ENCODE peak calls at places on chromosomes 2 and 18, in ten cellular contexts. One of them, this sample, is unnamed.

GRCh38 chr2:127387655-127388422 is at the start of gene MAP3K2:
- DNase-seq in Panc1: no peak
- DNase-seq in transverse colon: peak; percentile 97
- DNase-seq in endothelial cell of umbilical vein: peak; percentile 91
- DNase-seq in breast epithelium: peak; percentile 91
- DNase-seq in spleen: peak; percentile 98
- DNase-seq in sigmoid colon: peak; percentile 97
- DNase-seq in HCT116: peak; percentile 72
- DNase-seq in SK-N-SH: peak; percentile 100
- DNase-seq in HL-60: peak; percentile 88
- DNase-seq in this sample: peak; percentile 97

GRCh38 chr2:129180124-129180716 is 799.2 kb upstream of the RAB6C start:
- DNase-seq in HL-60: no peak
- DNase-seq in sigmoid colon: no peak
- DNase-seq in transverse colon: no peak
- DNase-seq in HCT116: no peak
- DNase-seq in endothelial cell of umbilical vein: no peak
- DNase-seq in SK-N-SH: no peak
- DNase-seq in breast epithelium: no peak
- DNase-seq in Panc1: no peak
- DNase-seq in spleen: no peak
- DNase-seq in this sample: no peak

GRCh38 chr2:85143463-85144082 is 10.4 kb downstream of the TCF7L1 start:
- DNase-seq in sigmoid colon: no peak
- DNase-seq in HCT116: no peak
- DNase-seq in spleen: no peak
- DNase-seq in SK-N-SH: no peak
- DNase-seq in endothelial cell of umbilical vein: no peak
- DNase-seq in breast epithelium: no peak
- DNase-seq in HL-60: no peak
- DNase-seq in Panc1: no peak
- DNase-seq in transverse colon: no peak
- DNase-seq in this sample: no peak

GRCh38 chr2:236680461-236680860 is 110.8 kb downstream of the ACKR3 start:
- DNase-seq in Panc1: no peak
- DNase-seq in endothelial cell of umbilical vein: no peak
- DNase-seq in spleen: no peak
- DNase-seq in sigmoid colon: no peak
- DNase-seq in SK-N-SH: no peak
- DNase-seq in HCT116: no peak
- DNase-seq in HL-60: no peak
- DNase-seq in transverse colon: no peak
- DNase-seq in breast epithelium: no peak
- DNase-seq in this sample: no peak

GRCh38 chr2:201888476-201888875 is 82.1 kb downstream of the CDK15 start:
- DNase-seq in HL-60: no peak
- DNase-seq in SK-N-SH: no peak
- DNase-seq in Panc1: no peak
- DNase-seq in sigmoid colon: no peak
- DNase-seq in endothelial cell of umbilical vein: peak; percentile 14
- DNase-seq in HCT116: no peak
- DNase-seq in transverse colon: no peak
- DNase-seq in breast epithelium: no peak
- DNase-seq in spleen: no peak
- DNase-seq in this sample: no peak

GRCh38 chr2:73069041-73069854 is 2.3 kb downstream of the SFXN5 start:
- DNase-seq in Panc1: no peak
- DNase-seq in spleen: peak; percentile 61
- DNase-seq in HL-60: peak; percentile 57
- DNase-seq in SK-N-SH: no peak
- DNase-seq in transverse colon: no peak
- DNase-seq in sigmoid colon: no peak
- DNase-seq in endothelial cell of umbilical vein: no peak
- DNase-seq in breast epithelium: no peak
- DNase-seq in HCT116: no peak
- DNase-seq in this sample: no peak

GRCh38 chr18:8516391-8517250 is 92.6 kb upstream of the RAB12 start:
- DNase-seq in SK-N-SH: no peak
- DNase-seq in transverse colon: no peak
- DNase-seq in endothelial cell of umbilical vein: no peak
- DNase-seq in breast epithelium: no peak
- DNase-seq in HL-60: no peak
- DNase-seq in Panc1: no peak
- DNase-seq in spleen: no peak
- DNase-seq in sigmoid colon: peak; percentile 37
- DNase-seq in HCT116: no peak
- DNase-seq in this sample: no peak

GRCh38 chr2:121664086-121664485 is 14.8 kb upstream of the CLASP1 start:
- DNase-seq in transverse colon: no peak
- DNase-seq in Panc1: no peak
- DNase-seq in spleen: no peak
- DNase-seq in HCT116: no peak
- DNase-seq in HL-60: no peak
- DNase-seq in endothelial cell of umbilical vein: no peak
- DNase-seq in SK-N-SH: no peak
- DNase-seq in sigmoid colon: no peak
- DNase-seq in breast epithelium: no peak
- DNase-seq in this sample: no peak

GRCh38 chr2:205245652-205246051 is 436.6 kb upstream of the NRP2 start:
- DNase-seq in SK-N-SH: no peak
- DNase-seq in HCT116: no peak
- DNase-seq in spleen: no peak
- DNase-seq in breast epithelium: no peak
- DNase-seq in transverse colon: no peak
- DNase-seq in HL-60: no peak
- DNase-seq in endothelial cell of umbilical vein: peak; percentile 70
- DNase-seq in Panc1: no peak
- DNase-seq in sigmoid colon: no peak
- DNase-seq in this sample: no peak

DNA sequence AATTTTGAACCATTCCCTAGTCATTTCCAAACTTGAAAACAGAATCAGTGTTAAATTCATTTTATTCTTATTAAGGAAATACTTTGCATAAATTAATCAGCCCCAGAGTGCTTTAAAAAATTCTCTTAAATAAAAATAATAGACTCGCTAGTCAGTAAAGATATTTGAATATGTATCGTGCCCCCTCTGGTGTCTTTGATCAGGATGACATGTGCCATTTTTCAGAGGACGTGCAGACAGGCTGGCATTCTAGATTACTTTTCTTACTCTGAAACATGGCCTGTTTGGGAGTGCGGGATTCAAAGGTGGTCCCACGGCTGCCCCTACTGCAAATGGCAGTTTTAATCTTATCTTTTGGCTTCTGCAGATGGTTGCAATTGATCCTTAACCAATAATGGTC is 5.5 kb upstream of the MROH2A start:
- DNase-seq in HL-60: no peak
- DNase-seq in HCT116: no peak
- DNase-seq in transverse colon: no peak
- DNase-seq in sigmoid colon: no peak
- DNase-seq in spleen: no peak
- DNase-seq in Panc1: no peak
- DNase-seq in endothelial cell of umbilical vein: no peak
- DNase-seq in SK-N-SH: peak; percentile 32
- DNase-seq in breast epithelium: no peak
- DNase-seq in this sample: no peak
- TF ChIP-seq CTCF in HL-60: no peak
- TF ChIP-seq CTCF in HCT116: no peak
- TF ChIP-seq CTCF in transverse colon: no peak
- TF ChIP-seq CTCF in sigmoid colon: no peak
- TF ChIP-seq CTCF in spleen: no peak
- TF ChIP-seq CTCF in Panc1: peak; percentile 54
- TF ChIP-seq CTCF in endothelial cell of umbilical vein: no peak
- TF ChIP-seq CTCF in SK-N-SH: peak; percentile 29
- TF ChIP-seq CTCF in breast epithelium: no peak
- TF ChIP-seq CTCF in this sample: no peak

GRCh38 chr2:216502776-216503629 is 4.4 kb downstream of the RPL37A start:
- DNase-seq in transverse colon: no peak
- DNase-seq in HCT116: no peak
- DNase-seq in breast epithelium: no peak
- DNase-seq in sigmoid colon: no peak
- DNase-seq in HL-60: no peak
- DNase-seq in Panc1: no peak
- DNase-seq in SK-N-SH: no peak
- DNase-seq in spleen: no peak
- DNase-seq in endothelial cell of umbilical vein: no peak
- DNase-seq in this sample: no peak

GRCh38 chr2:216503697-216504375 is 5.2 kb downstream of the RPL37A start:
- DNase-seq in transverse colon: no peak
- DNase-seq in SK-N-SH: no peak
- DNase-seq in HL-60: no peak
- DNase-seq in endothelial cell of umbilical vein: no peak
- DNase-seq in breast epithelium: no peak
- DNase-seq in sigmoid colon: no peak
- DNase-seq in Panc1: no peak
- DNase-seq in spleen: no peak
- DNase-seq in HCT116: no peak
- DNase-seq in this sample: no peak

GRCh38 chr2:216505133-216506106 is 6.8 kb downstream of the RPL37A start:
- DNase-seq in HCT116: no peak
- DNase-seq in breast epithelium: no peak
- DNase-seq in Panc1: no peak
- DNase-seq in transverse colon: no peak
- DNase-seq in SK-N-SH: no peak
- DNase-seq in HL-60: no peak
- DNase-seq in spleen: no peak
- DNase-seq in endothelial cell of umbilical vein: no peak
- DNase-seq in sigmoid colon: no peak
- DNase-seq in this sample: no peak

GRCh38 chr2:216501854-216502253 is 3.2 kb downstream of the RPL37A start:
- DNase-seq in breast epithelium: no peak
- DNase-seq in endothelial cell of umbilical vein: no peak
- DNase-seq in transverse colon: peak; percentile 47
- DNase-seq in HCT116: no peak
- DNase-seq in spleen: no peak
- DNase-seq in SK-N-SH: no peak
- DNase-seq in Panc1: no peak
- DNase-seq in HL-60: no peak
- DNase-seq in sigmoid colon: no peak
- DNase-seq in this sample: no peak

DNA sequence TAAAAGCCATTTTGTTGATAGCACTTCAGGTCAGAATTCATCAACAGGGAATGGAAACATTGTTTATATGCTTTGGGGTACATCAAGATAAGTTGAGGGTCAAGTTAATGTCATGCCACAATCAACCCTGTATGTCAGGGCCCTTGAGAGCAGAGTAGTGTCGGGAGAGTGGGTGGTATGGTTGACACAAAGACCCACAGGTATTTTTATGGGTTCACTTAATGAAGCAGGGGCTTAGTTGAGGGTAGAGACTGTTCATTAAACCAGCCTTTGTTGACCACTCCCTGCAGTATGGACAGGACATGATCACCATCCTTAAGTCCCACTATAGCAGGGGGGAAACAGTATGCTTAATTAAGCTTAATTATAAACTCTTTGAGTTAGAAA is 5.7 kb downstream of the RPL37A start:
- DNase-seq in transverse colon: no peak
- DNase-seq in HCT116: no peak
- DNase-seq in spleen: no peak
- DNase-seq in Panc1: no peak
- DNase-seq in SK-N-SH: no peak
- DNase-seq in breast epithelium: no peak
- DNase-seq in sigmoid colon: no peak
- DNase-seq in HL-60: no peak
- DNase-seq in endothelial cell of umbilical vein: no peak
- DNase-seq in this sample: no peak
- TF ChIP-seq POLR2AphosphoS5 in transverse colon: no peak
- TF ChIP-seq POLR2AphosphoS5 in HCT116: no peak
- TF ChIP-seq POLR2AphosphoS5 in spleen: peak; percentile 32
- TF ChIP-seq POLR2AphosphoS5 in Panc1: no peak
- TF ChIP-seq POLR2AphosphoS5 in SK-N-SH: no peak
- TF ChIP-seq POLR2AphosphoS5 in breast epithelium: no peak
- TF ChIP-seq POLR2AphosphoS5 in sigmoid colon: no peak
- TF ChIP-seq POLR2AphosphoS5 in HL-60: peak; percentile 66
- TF ChIP-seq POLR2AphosphoS5 in endothelial cell of umbilical vein: peak; percentile 29
- TF ChIP-seq POLR2AphosphoS5 in this sample: no peak

GRCh38 chr2:65393743-65394422 is 38.5 kb downstream of the SPRED2 start:
- DNase-seq in HCT116: no peak
- DNase-seq in endothelial cell of umbilical vein: no peak
- DNase-seq in SK-N-SH: no peak
- DNase-seq in Panc1: no peak
- DNase-seq in transverse colon: no peak
- DNase-seq in HL-60: peak; percentile 30
- DNase-seq in breast epithelium: no peak
- DNase-seq in spleen: no peak
- DNase-seq in sigmoid colon: no peak
- DNase-seq in this sample: no peak

GRCh38 chr2:65395621-65396347 is 36.6 kb downstream of the SPRED2 start:
- DNase-seq in Panc1: no peak
- DNase-seq in HCT116: no peak
- DNase-seq in breast epithelium: no peak
- DNase-seq in endothelial cell of umbilical vein: no peak
- DNase-seq in spleen: no peak
- DNase-seq in HL-60: no peak
- DNase-seq in SK-N-SH: no peak
- DNase-seq in transverse colon: no peak
- DNase-seq in sigmoid colon: no peak
- DNase-seq in this sample: no peak

GRCh38 chr2:65392609-65393008 is 39.8 kb downstream of the SPRED2 start:
- DNase-seq in HCT116: no peak
- DNase-seq in SK-N-SH: no peak
- DNase-seq in spleen: no peak
- DNase-seq in HL-60: no peak
- DNase-seq in breast epithelium: no peak
- DNase-seq in transverse colon: no peak
- DNase-seq in sigmoid colon: no peak
- DNase-seq in endothelial cell of umbilical vein: no peak
- DNase-seq in Panc1: no peak
- DNase-seq in this sample: no peak

GRCh38 chr2:65396348-65397026 is 35.9 kb downstream of the SPRED2 start:
- DNase-seq in HCT116: no peak
- DNase-seq in endothelial cell of umbilical vein: no peak
- DNase-seq in sigmoid colon: no peak
- DNase-seq in HL-60: no peak
- DNase-seq in transverse colon: peak; percentile 41
- DNase-seq in spleen: no peak
- DNase-seq in Panc1: no peak
- DNase-seq in breast epithelium: no peak
- DNase-seq in SK-N-SH: no peak
- DNase-seq in this sample: peak; percentile 56

GRCh38 chr2:65397122-65397521 is 35.3 kb downstream of the SPRED2 start:
- DNase-seq in sigmoid colon: no peak
- DNase-seq in HL-60: no peak
- DNase-seq in Panc1: no peak
- DNase-seq in SK-N-SH: no peak
- DNase-seq in endothelial cell of umbilical vein: no peak
- DNase-seq in HCT116: no peak
- DNase-seq in transverse colon: no peak
- DNase-seq in spleen: no peak
- DNase-seq in breast epithelium: no peak
- DNase-seq in this sample: no peak
- H3K27ac ChIP-seq in sigmoid colon: no peak overlapping the region
- H3K27ac ChIP-seq in HL-60: no peak overlapping the region
- H3K27ac ChIP-seq in Panc1: peak overlapping the region; percentile 39
- H3K27ac ChIP-seq in SK-N-SH: no peak overlapping the region
- H3K27ac ChIP-seq in endothelial cell of umbilical vein: no peak overlapping the region
- H3K27ac ChIP-seq in HCT116: no peak overlapping the region
- H3K27ac ChIP-seq in transverse colon: peak overlapping the region; percentile 68
- H3K27ac ChIP-seq in spleen: no peak overlapping the region
- H3K27ac ChIP-seq in breast epithelium: no peak overlapping the region
- H3K27ac ChIP-seq in this sample: peak overlapping the region; percentile 67

DNA sequence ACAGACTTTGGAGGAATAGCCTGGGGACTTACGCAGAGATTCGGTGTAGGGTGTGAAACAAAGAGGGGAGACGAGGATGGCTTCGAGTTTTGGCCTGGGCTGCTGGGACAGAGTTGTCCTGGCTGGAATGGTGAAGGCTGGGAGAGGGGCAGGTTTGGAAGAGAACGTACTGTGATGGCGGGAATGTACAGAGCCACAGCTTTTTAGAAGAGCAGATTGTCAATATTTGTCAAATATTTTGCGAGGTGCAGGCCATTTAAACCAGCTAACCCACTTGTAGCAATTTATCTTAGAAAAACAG is 14.4 kb upstream of the ITM2C start:
- DNase-seq in transverse colon: no peak
- DNase-seq in Panc1: no peak
- DNase-seq in endothelial cell of umbilical vein: no peak
- DNase-seq in sigmoid colon: no peak
- DNase-seq in breast epithelium: no peak
- DNase-seq in HCT116: no peak
- DNase-seq in spleen: no peak
- DNase-seq in HL-60: no peak
- DNase-seq in SK-N-SH: no peak
- DNase-seq in this sample: no peak
- TF ChIP-seq CTCF in transverse colon: no peak
- TF ChIP-seq CTCF in Panc1: peak; percentile 54
- TF ChIP-seq CTCF in endothelial cell of umbilical vein: no peak
- TF ChIP-seq CTCF in sigmoid colon: no peak
- TF ChIP-seq CTCF in breast epithelium: no peak
- TF ChIP-seq CTCF in HCT116: peak; percentile 5
- TF ChIP-seq CTCF in spleen: no peak
- TF ChIP-seq CTCF in HL-60: no peak
- TF ChIP-seq CTCF in SK-N-SH: no peak
- TF ChIP-seq CTCF in this sample: no peak

This sample was measured in stomach.